ENCODE peak calls at places on chromosome 2, in six cellular contexts. E, Z, K, P, J and G are unnamed samples.
A peak's percentile ranks its signal among the peaks of the same experiment; 100 is the strongest.

GRCh38 chr2:219278655-219279150 is 463 bp upstream of the DNAJB2 start:
- DNase-seq in Z (no peak), E (peak; percentile 23), P (no peak), J (no peak), K (no peak), G (no peak)

GRCh38 chr2:146730882-146731281 is 1113.9 kb upstream of the ACVR2A start:
- DNase-seq in P (no peak), J (no peak), Z (no peak), K (no peak), E (no peak), G (no peak)

GRCh38 chr2:201263774-201264173 is 3.4 kb downstream of the CASP8 start:
- DNase-seq in J (no peak), Z (no peak), P (no peak), K (no peak), E (no peak), G (no peak)

GRCh38 chr2:218368621-218369153 is 12.0 kb downstream of the CATIP start:
- DNase-seq in Z (no peak), P (no peak), E (no peak), K (no peak), J (no peak), G (no peak)

GRCh38 chr2:241309684-241310117 is 5.8 kb downstream of the HDLBP start:
- DNase-seq in Z (peak; percentile 51), J (no peak), K (peak; percentile 52), P (no peak), E (peak; percentile 44), G (no peak)

GRCh38 chr2:241602720-241603119 is 34.2 kb downstream of the THAP4 start:
- DNase-seq in J (no peak), P (no peak), Z (no peak), E (no peak), K (no peak), G (no peak)

GRCh38 chr2:71299507-71299906 is 32.1 kb upstream of the ZNF638 start:
- DNase-seq in E (peak; percentile 43), J (no peak), P (no peak), Z (peak; percentile 39), K (no peak), G (no peak)

GRCh38 chr2:2701176-2701781 is 370.2 kb upstream of the MYT1L start:
- DNase-seq in P (no peak), E (no peak), Z (no peak), K (no peak), J (no peak), G (no peak)

GRCh38 chr2:188765522-188765921 is 208.7 kb upstream of the COL3A1 start:
- DNase-seq in E (peak; percentile 37), K (no peak), J (no peak), P (no peak), Z (peak; percentile 60), G (no peak)

GRCh38 chr2:20227894-20228505 is 3.1 kb upstream of the SDC1 start:
- DNase-seq in K (no peak), J (no peak), Z (no peak), E (no peak), P (no peak), G (no peak)

GRCh38 chr2:205245652-205246051 is 436.6 kb upstream of the NRP2 start:
- DNase-seq in J (no peak), Z (peak; percentile 47), K (no peak), E (no peak), P (no peak), G (no peak)

GRCh38 chr2:199339826-199340605 is 117.7 kb downstream of the SATB2 start:
- DNase-seq in Z (peak; percentile 8), J (no peak), E (no peak), K (no peak), P (peak; percentile 58), G (no peak)

GRCh38 chr2:237150186-237150585 is 64.5 kb downstream of the COPS8 start:
- DNase-seq in P (no peak), E (no peak), Z (no peak), J (no peak), K (no peak), G (no peak)

GRCh38 chr2:43569921-43570320 is 25.9 kb downstream of the THADA start:
- DNase-seq in K (no peak), Z (no peak), P (no peak), E (no peak), J (no peak), G (no peak)

GRCh38 chr2:188983427-188984101 is 9.4 kb downstream of the COL3A1 start:
- DNase-seq in P (peak; percentile 87), E (peak; percentile 18), K (no peak), Z (peak; percentile 69), J (no peak), G (no peak)

GRCh38 chr2:88081924-88082609 is 14.4 kb downstream of the SMYD1 start:
- DNase-seq in J (no peak), Z (no peak), P (no peak), K (no peak), E (no peak), G (no peak)

GRCh38 chr2:218005486-218005885 is 2.7 kb upstream of the TNS1 start:
- DNase-seq in J (no peak), K (no peak), E (no peak), P (no peak), Z (no peak), G (no peak)

GRCh38 chr2:171210864-171211431 is 50.3 kb upstream of the TLK1 start:
- DNase-seq in E (no peak), P (no peak), J (no peak), Z (no peak), K (peak; percentile 16), G (no peak)

GRCh38 chr2:111898703-111899514 is 502 bp downstream of the MERTK start:
- DNase-seq in J (no peak), P (no peak), K (no peak), E (no peak), Z (peak; percentile 14), G (peak; percentile 28)

GRCh38 chr2:223896751-223897320 is 48.3 kb downstream of the WDFY1 start:
- DNase-seq in P (no peak), E (peak; percentile 88), J (no peak), Z (peak; percentile 43), K (no peak), G (no peak)

GRCh38 chr2:221570321-221571107 is 1.6 kb downstream of the EPHA4 start:
- DNase-seq in P (no peak), Z (peak; percentile 37), E (peak; percentile 38), K (no peak), J (no peak), G (peak; percentile 37)

GRCh38 chr2:234091432-234091879 is 41.0 kb downstream of the SPP2 start:
- DNase-seq in J (no peak), P (no peak), K (no peak), E (peak; percentile 92), Z (no peak), G (peak; percentile 31)

GRCh38 chr2:157784169-157784822 is 91.8 kb downstream of the ACVR1 start:
- DNase-seq in Z (peak; percentile 43), J (no peak), P (no peak), E (peak; percentile 97), K (no peak), G (peak; percentile 48)

GRCh38 chr2:95526360-95527341 is 42.1 kb upstream of the TRIM43B start:
- DNase-seq in Z (peak; percentile 84), P (peak; percentile 44), J (peak; percentile 69), K (peak; percentile 18), E (peak; percentile 49), G (peak; percentile 78)

GRCh38 chr2:171852489-171852888 is 41.6 kb downstream of the SLC25A12 start:
- DNase-seq in Z (no peak), E (no peak), P (no peak), K (no peak), J (no peak), G (no peak)

GRCh38 chr2:138239902-138240595 is 261.5 kb upstream of the SPOPL start:
- DNase-seq in K (no peak), Z (no peak), E (no peak), J (no peak), P (no peak), G (no peak)

GRCh38 chr2:188940171-188940570 is 34.0 kb upstream of the COL3A1 start:
- DNase-seq in K (no peak), E (no peak), P (no peak), J (no peak), Z (no peak), G (no peak)

GRCh38 chr2:88582030-88582429 is 45.2 kb downstream of the EIF2AK3 start:
- DNase-seq in P (no peak), J (no peak), K (no peak), E (peak; percentile 9), Z (no peak), G (no peak)

GRCh38 chr2:67008114-67008513 is 389.0 kb upstream of the ETAA1 start:
- DNase-seq in Z (no peak), E (no peak), K (no peak), P (no peak), J (no peak), G (no peak)

GRCh38 chr2:217622664-217623063 is 380.1 kb downstream of the TNS1 start:
- DNase-seq in J (no peak), Z (no peak), P (no peak), K (no peak), E (no peak), G (no peak)

GRCh38 chr2:241080405-241081189 is 21.5 kb downstream of the MTERF4 start:
- DNase-seq in K (no peak), P (no peak), J (no peak), E (no peak), Z (no peak), G (no peak)

GRCh38 chr2:120731175-120731574 is 4.5 kb upstream of the GLI2 start:
- DNase-seq in J (no peak), P (no peak), Z (no peak), K (no peak), E (no peak), G (no peak)

GRCh38 chr2:127105656-127106456 is 1.1 kb downstream of the BIN1 start:
- DNase-seq in E (no peak), K (no peak), P (no peak), Z (peak; percentile 43), J (no peak), G (peak; percentile 60)

GRCh38 chr2:192044496-192044895 is 150.2 kb downstream of the TMEFF2 start:
- DNase-seq in P (no peak), E (peak; percentile 23), J (no peak), Z (no peak), K (no peak), G (no peak)

GRCh38 chr2:221346411-221346810 is 225.7 kb downstream of the EPHA4 start:
- DNase-seq in E (no peak), Z (no peak), P (no peak), J (no peak), K (no peak), G (no peak)

GRCh38 chr2:605674-606608 is 71.3 kb downstream of the TMEM18 start:
- DNase-seq in J (no peak), Z (no peak), E (no peak), P (no peak), K (no peak), G (no peak)

GRCh38 chr2:64859208-64860161 is 129.7 kb upstream of the SLC1A4 start:
- DNase-seq in K (no peak), P (peak; percentile 92), J (peak; percentile 19), E (peak; percentile 84), Z (peak; percentile 93), G (peak; percentile 61)

GRCh38 chr2:31987454-31987853 is 23.4 kb downstream of the MEMO1 start:
- DNase-seq in E (no peak), Z (peak; percentile 78), K (no peak), J (no peak), P (no peak), G (peak; percentile 31)

GRCh38 chr2:99421469-99421868 is 68.3 kb downstream of the REV1 start:
- DNase-seq in K (no peak), Z (peak; percentile 29), P (no peak), E (peak; percentile 30), J (no peak), G (peak; percentile 69)